ENCODE peak calls at places on chromosome 21, in five cellular contexts. X, E, T, Z and B are unnamed samples. For H3K9me3, the result is how much of the 10 kb centered on the place peaks cover.

GRCh38 chr21:43348801-43349261 is 78.1 kb downstream of the SIK1 start:
- DNase-seq in X (no peak), E (no peak), Z (no peak), T (no peak), B (no peak)

GRCh38 chr21:21097425-21097824 is 99.2 kb downstream of the NCAM2 start:
- DNase-seq in X (no peak), E (no peak), Z (no peak), T (no peak), B (no peak)

GRCh38 chr21:38773108-38774061 is 32.3 kb upstream of the ETS2 start:
- DNase-seq in Z (peak), T (no peak), E (peak), X (no peak), B (no peak)

GRCh38 chr21:33268736-33269441 is 2.7 kb downstream of the IL10RB start:
- DNase-seq in Z (no peak), E (peak), T (peak), X (no peak), B (no peak)

GRCh38 chr21:42835611-42836401 is 43.5 kb downstream of the WDR4 start:
- DNase-seq in E (no peak), Z (no peak), T (peak), X (no peak), B (peak)

GRCh38 chr21:44054710-44055109 is 42.6 kb downstream of the TRAPPC10 start:
- DNase-seq in X (no peak), E (peak), T (no peak), Z (no peak), B (no peak)

GRCh38 chr21:38990424-38990794 is 184.7 kb downstream of the ETS2 start:
- DNase-seq in T (peak), X (no peak), Z (no peak), E (no peak), B (no peak)

GRCh38 chr21:25636727-25637126 is 2.3 kb upstream of the JAM2 start:
- DNase-seq in T (no peak), Z (no peak), X (no peak), E (no peak), B (no peak)

GRCh38 chr21:39439232-39439631 is 6.3 kb downstream of the LCA5L start:
- DNase-seq in Z (no peak), T (no peak), E (no peak), X (no peak), B (no peak)

GRCh38 chr21:43323244-43324005 is 103.5 kb downstream of the SIK1 start:
- DNase-seq in T (peak), X (peak), E (no peak), Z (no peak), B (no peak)

GRCh38 chr21:42841156-42841915 is 38.0 kb downstream of the WDR4 start:
- DNase-seq in Z (peak), X (peak), T (no peak), E (no peak), B (no peak)

GRCh38 chr21:43758132-43758619 is 17.9 kb downstream of the CSTB start:
- DNase-seq in Z (peak), T (no peak), E (no peak), X (no peak), B (peak)

DNA sequence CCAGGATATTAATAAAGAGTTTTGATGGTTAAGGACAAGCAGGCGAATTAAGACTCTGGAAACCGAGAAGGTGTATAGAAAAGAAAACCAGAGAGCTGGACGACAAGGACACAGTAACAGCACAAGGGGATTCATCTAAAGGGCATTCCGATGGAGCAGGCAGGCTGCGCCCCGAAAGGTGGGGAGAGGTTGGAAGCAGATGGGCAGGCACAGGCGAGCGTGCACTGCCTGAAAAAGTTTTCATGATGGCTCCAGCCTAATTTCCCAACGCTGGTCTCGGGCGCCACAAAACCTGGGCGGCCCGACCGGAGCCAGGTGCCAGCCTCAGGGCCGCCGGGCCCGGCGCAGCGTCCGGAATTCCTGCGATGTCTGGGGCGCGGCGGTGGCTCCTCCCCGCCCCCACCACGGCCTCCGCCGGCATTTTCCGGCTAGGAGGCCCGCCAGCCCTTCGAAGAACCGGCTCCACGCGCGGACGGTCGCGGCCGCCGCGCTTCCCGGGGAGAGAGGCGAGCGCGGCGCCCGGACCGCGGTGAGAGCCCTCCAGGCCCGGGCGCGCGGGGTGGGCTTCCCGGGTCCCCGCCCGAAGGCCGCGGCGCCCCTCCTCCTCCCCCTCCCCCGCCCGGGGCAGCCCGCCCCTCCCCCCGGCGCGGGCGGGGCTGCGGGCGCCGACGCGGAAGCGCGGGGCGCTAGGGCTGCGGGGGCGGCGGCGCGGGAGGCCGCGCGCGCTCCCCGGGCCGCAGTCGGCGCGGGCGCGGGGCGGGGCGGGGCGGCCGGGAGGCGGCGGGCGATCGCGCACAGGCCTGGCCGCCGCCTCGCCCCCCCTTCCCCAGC is 701 bp upstream of the DYRK1A start:
- DNase-seq in T (peak), E (peak), Z (peak), X (peak), B (no peak)
- TF ChIP-seq POLR2A in T (no peak), E (peak), Z (peak), X (peak), B (peak)

DNA sequence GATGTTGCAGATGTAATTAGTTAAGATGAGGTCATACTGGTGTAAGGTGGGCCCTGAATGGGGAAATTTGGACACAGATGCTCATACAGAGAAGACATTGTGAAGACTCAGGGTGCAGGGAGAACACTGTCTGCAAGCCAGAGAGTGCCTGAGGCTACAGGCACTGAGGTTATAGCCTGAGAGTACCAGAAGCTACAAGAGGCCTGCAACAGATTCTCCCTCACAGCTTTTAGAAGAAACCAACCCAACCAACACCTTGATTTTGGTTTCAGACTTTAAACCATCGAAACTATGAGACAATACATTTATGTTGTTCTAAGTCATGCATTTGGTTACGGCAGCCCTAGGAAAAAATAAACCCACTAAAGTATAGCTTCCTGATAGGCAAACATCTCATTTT is 321.7 kb upstream of the USP25 start:
- DNase-seq in X (no peak), T (no peak), E (no peak), Z (no peak), B (no peak)
- H3K9me3 ChIP-seq in X (under half), T (under half), E (under half), Z (under half), B (under half)

GRCh38 chr21:41428311-41428710 is 2.3 kb downstream of the MX1 start:
- DNase-seq in E (no peak), Z (no peak), T (no peak), X (no peak), B (peak)

GRCh38 chr21:41429305-41429704 is 3.3 kb downstream of the MX1 start:
- DNase-seq in X (no peak), Z (no peak), T (no peak), E (no peak), B (peak)

GRCh38 chr21:41431788-41432548 is 5.9 kb downstream of the MX1 start:
- DNase-seq in T (no peak), X (no peak), Z (no peak), E (no peak), B (no peak)

GRCh38 chr21:41428847-41429246 is 2.8 kb downstream of the MX1 start:
- DNase-seq in T (no peak), Z (no peak), X (no peak), E (no peak), B (peak)

GRCh38 chr21:41429925-41430491 is 4.0 kb downstream of the MX1 start:
- DNase-seq in X (no peak), T (no peak), Z (no peak), E (no peak), B (peak)
- TF ChIP-seq POLR2A in X (no peak), T (no peak), Z (no peak), E (no peak), B (no peak)

GRCh38 chr21:34715985-34716596 is 47.3 kb downstream of the CLIC6 start:
- DNase-seq in X (no peak), Z (no peak), E (no peak), T (no peak), B (no peak)

DNA sequence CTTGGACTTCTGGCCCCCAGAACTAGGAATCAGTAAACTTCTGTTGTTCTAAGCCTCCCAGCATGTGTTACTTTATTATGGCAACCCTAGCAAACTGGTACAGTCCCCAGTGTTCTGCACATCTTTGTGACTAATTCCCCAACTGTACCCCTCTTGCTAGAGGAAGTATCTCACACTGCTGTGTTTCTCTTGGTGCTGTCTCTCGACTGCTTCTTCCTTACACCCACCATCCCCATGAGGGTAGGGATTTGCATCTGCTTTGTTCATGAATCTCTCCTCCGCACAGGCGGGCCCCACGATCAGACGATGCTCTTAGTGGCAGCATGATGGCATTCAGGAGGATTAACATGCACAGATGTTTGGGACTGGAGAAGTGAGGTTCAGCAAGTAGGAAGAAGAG is 46.7 kb downstream of the CLIC6 start:
- DNase-seq in E (no peak), Z (no peak), T (no peak), X (no peak), B (no peak)
- H3K9me3 ChIP-seq in E (under half), Z (under half), T (under half), X (under half), B (under half)

GRCh38 chr21:37561941-37562919 is 195.7 kb downstream of the DYRK1A start:
- DNase-seq in X (no peak), Z (no peak), E (no peak), T (no peak), B (peak)
- TF ChIP-seq POLR2A in X (no peak), Z (no peak), E (no peak), T (no peak), B (no peak)

GRCh38 chr21:26844258-26845065 is 747 bp downstream of the ADAMTS1 start:
- DNase-seq in T (no peak), X (peak), E (peak), Z (peak), B (no peak)
- H3K9me3 ChIP-seq in T (under half), X (under half), E (under half), Z (under half), B (under half)